ENCODE peak calls at places on chromosome 14, in six cellular contexts. W, O, I, U, V and Z are unnamed samples. For H3K9me3, the result is how much of the 10 kb centered on the place peaks cover.

GRCh38 chr14:37824936-37825698 is 229.7 kb downstream of the TTC6 start:
- DNase-seq in U (no peak), O (no peak), W (peak), I (no peak), V (no peak), Z (no peak)

GRCh38 chr14:88013750-88014349 is 8.9 kb downstream of the GPR65 start:
- DNase-seq in W (peak), V (peak), U (peak), O (peak), I (peak), Z (peak)

GRCh38 chr14:97644365-97644764 is 847.2 kb downstream of the VRK1 start:
- DNase-seq in O (no peak), V (no peak), W (peak), U (no peak), I (no peak), Z (no peak)

GRCh38 chr14:63705561-63706070 is 22.2 kb downstream of the SGPP1 start:
- DNase-seq in U (no peak), O (no peak), V (no peak), W (no peak), I (no peak), Z (no peak)

GRCh38 chr14:75487155-75487671 is 35.1 kb upstream of the BATF start:
- DNase-seq in O (peak), I (no peak), V (no peak), W (peak), U (no peak), Z (no peak)

GRCh38 chr14:103436533-103436932 is 51.3 kb downstream of the MARK3 start:
- DNase-seq in V (no peak), I (no peak), O (peak), W (peak), U (no peak), Z (no peak)

GRCh38 chr14:103546651-103547454 is 15.6 kb downstream of the BAG5 start:
- DNase-seq in I (peak), W (peak), O (peak), U (peak), V (peak), Z (peak)

GRCh38 chr14:89493406-89493805 is 76.4 kb upstream of the FOXN3 start:
- DNase-seq in I (no peak), O (no peak), V (no peak), U (no peak), W (no peak), Z (no peak)

GRCh38 chr14:99330316-99331240 is 58.6 kb upstream of the BCL11B start:
- DNase-seq in I (peak), V (no peak), W (no peak), U (peak), O (no peak), Z (no peak)

GRCh38 chr14:74246561-74246960 is 7.3 kb downstream of the VSX2 start:
- DNase-seq in I (no peak), W (no peak), V (peak), O (no peak), U (no peak), Z (peak)

GRCh38 chr14:74255281-74255680 is 16.0 kb downstream of the VSX2 start:
- DNase-seq in I (no peak), O (no peak), U (no peak), W (no peak), V (no peak), Z (no peak)

GRCh38 chr14:74248036-74248435 is 8.8 kb downstream of the VSX2 start:
- DNase-seq in W (no peak), V (no peak), O (no peak), U (no peak), I (no peak), Z (no peak)

GRCh38 chr14:74249433-74250375 is 10.5 kb downstream of the VSX2 start:
- DNase-seq in V (no peak), O (no peak), U (no peak), W (peak), I (no peak), Z (no peak)

GRCh38 chr14:74251546-74252030 is 12.3 kb downstream of the VSX2 start:
- DNase-seq in V (peak), O (peak), W (peak), I (peak), U (peak), Z (peak)
- H3K4me3 ChIP-seq in V (no peak), O (no peak), W (peak), I (peak), U (no peak), Z (no peak)

GRCh38 chr14:94882401-94882800 is 112.5 kb upstream of the GSC start:
- DNase-seq in V (no peak), O (no peak), W (no peak), U (no peak), I (no peak), Z (peak)
- H3K9me3 ChIP-seq in V (under half), O (under half), W (under half), U (under half), I (under half), Z (under half)

GRCh38 chr14:56659361-56659760 is 79.8 kb downstream of the TMEM260 start:
- DNase-seq in W (no peak), V (peak), I (no peak), U (no peak), O (no peak), Z (peak)
- H3K4me3 ChIP-seq in W (no peak), V (peak), I (no peak), U (no peak), O (no peak), Z (peak)

DNA sequence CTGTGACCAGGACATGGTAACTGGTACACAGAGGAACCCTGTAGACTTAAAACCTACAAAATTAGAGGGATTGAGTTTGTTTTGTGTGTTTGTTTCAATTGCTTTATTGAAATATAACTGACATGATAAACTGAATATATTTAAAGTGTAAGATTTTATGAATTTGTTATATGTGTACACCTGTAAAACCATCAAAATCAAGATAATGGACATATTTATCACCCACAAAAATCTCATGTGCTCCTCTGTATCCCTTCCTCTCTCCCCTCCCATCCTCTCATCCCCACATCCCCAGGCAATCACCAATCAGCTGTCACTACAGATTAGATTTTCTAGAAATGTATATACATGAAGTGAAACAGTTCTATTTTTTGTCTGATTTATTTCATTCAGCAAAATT is 565.5 kb downstream of the NOVA1 start:
- DNase-seq in V (no peak), U (no peak), I (no peak), W (no peak), O (no peak), Z (no peak)
- H3K9me3 ChIP-seq in V (under half), U (under half), I (under half), W (under half), O (under half), Z (under half)

GRCh38 chr14:78154827-78155226 is 15.3 kb upstream of the NRXN3 start:
- DNase-seq in O (no peak), V (peak), W (no peak), U (no peak), I (no peak), Z (peak)

GRCh38 chr14:78157855-78158436 is 12.2 kb upstream of the NRXN3 start:
- DNase-seq in V (peak), W (peak), U (no peak), O (no peak), I (no peak), Z (no peak)

GRCh38 chr14:78156196-78156595 is 14.0 kb upstream of the NRXN3 start:
- DNase-seq in O (no peak), U (no peak), V (no peak), W (no peak), I (no peak), Z (no peak)

GRCh38 chr14:78153069-78153351 is 17.2 kb upstream of the NRXN3 start:
- DNase-seq in W (peak), O (no peak), V (no peak), U (no peak), I (no peak), Z (no peak)

DNA sequence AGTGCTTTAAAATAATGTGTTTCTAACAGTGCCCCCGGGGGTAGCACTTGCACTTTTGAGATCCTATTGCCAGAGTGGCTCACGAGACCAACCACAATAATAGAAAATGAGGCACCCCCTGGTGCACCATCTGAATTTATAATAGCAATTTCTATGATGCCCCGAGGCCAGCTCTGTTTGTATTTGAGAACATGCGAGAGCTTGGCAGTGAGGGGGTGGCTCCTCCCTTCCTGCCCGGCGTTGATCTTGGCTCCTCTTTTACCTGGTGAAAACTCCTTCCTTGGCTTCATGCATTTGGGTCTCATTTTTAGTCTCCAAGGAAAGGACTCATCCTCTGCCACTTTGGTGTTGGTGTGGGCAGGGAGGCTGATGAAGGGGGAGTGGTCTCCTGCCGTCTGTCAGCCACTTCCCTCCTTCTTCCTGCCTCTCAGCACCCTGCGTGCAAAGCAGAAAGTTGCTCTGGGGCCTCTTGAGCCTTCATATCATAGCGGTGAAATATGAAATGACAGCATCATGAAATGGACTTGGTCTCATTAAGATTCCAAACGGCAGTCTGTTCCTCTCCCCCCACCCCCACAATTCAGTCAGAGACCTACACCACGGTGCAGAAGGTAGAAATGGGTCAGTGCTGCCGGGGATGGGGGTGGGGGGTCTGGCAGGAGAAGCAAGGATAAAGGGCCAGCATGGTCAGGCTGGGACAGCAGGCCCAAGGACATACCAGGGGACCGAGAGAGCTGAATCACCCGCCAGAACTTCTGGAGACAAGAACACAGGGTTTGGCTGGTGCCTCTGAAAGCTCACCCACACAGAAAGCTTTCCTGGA is 17.7 kb upstream of the NRXN3 start:
- DNase-seq in W (no peak), V (no peak), I (no peak), O (no peak), U (no peak), Z (no peak)
- H3K4me3 ChIP-seq in W (no peak), V (no peak), I (no peak), O (no peak), U (no peak), Z (no peak)

GRCh38 chr14:72588521-72588920 is 305.4 kb downstream of the DPF3 start:
- DNase-seq in V (no peak), W (no peak), O (no peak), U (no peak), I (no peak), Z (no peak)

GRCh38 chr14:72591401-72591800 is 302.5 kb downstream of the DPF3 start:
- DNase-seq in I (no peak), O (no peak), V (no peak), W (no peak), U (no peak), Z (no peak)

GRCh38 chr14:72589652-72590051 is 304.2 kb downstream of the DPF3 start:
- DNase-seq in V (no peak), U (no peak), W (no peak), O (no peak), I (no peak), Z (no peak)

GRCh38 chr14:72594099-72594901 is 299.6 kb downstream of the DPF3 start:
- DNase-seq in W (no peak), U (no peak), O (no peak), I (peak), V (no peak), Z (no peak)

DNA sequence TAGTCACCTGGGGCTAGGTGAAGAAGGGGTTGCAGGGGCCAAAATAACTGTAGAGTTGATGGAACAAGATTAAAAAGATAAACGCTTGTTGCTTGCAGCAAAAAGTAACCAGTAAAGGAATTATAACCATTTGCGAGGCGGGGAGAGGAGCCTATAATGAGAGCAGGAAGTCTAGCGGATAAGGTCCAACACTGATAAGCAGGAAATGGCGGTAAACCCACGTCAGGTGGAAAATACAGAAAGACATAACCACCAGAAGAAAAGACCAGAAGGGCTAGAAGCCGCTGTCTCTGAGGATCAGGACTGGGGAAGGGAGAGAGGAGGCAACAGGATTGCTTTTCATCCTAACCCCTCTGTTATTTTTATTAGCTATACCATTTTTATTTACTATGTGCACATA is 303.3 kb downstream of the DPF3 start:
- DNase-seq in U (no peak), V (no peak), I (no peak), O (no peak), W (no peak), Z (no peak)
- H3K9me3 ChIP-seq in U (under half), V (under half), I (under half), O (under half), W (under half), Z (under half)

DNA sequence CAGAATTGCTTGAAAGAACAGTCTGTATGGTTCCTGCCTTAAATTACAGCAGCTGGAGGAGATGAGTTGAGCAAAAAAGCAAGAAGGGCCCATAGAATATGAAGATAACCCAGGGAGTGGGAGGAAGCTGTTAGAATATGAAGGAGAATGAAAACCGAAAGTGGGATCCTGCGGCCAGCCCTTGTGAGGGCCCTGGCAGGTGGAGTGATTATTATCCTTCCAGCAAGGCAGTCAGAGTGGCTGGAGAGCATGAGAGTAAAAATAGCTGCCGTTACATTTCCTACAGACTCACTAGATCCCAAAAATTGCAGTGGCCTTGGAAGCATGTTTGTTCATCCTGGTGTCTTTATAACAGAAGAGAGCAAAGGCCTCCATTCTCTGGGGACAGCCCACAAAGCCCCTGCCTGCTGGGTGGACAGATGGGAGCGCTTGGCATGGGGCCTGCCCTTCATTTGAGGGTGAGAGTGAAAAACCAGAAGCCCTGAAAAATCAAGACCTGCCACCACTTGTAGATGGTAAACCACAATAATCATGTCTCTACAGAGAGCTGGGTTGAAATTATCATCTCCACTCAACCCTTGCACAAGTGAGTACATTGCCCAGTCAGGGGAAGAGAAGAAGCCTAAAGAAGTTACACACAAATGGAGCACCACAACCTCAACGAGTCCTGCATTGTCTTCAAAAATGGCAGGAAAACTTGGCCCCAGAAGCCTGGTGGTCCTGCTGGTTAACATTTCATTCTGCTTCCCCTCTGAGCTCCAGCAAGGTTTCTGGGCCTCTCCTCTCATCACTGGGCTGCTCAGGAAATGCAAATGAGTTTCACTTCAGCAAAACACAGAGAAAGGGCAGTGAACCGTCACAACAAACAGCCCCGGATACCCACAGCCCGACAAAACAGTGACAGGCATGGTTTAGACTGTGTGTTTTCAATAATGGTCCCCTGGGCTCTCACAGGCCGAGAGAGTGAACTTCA is 20.5 kb downstream of the ZDHHC22 start:
- DNase-seq in I (no peak), W (no peak), U (no peak), O (no peak), V (no peak), Z (no peak)
- H3K4me3 ChIP-seq in I (no peak), W (no peak), U (no peak), O (no peak), V (no peak), Z (no peak)

GRCh38 chr14:105873870-105874512 is 347.6 kb downstream of the TMEM121 start:
- DNase-seq in V (no peak), O (no peak), I (no peak), W (no peak), U (no peak), Z (no peak)
- H3K9me3 ChIP-seq in V (under half), O (under half), I (under half), W (under half), U (under half), Z (under half)

GRCh38 chr14:92686763-92687427 is 61.5 kb downstream of the LGMN start:
- DNase-seq in W (peak), I (peak), V (peak), U (peak), O (peak), Z (peak)
- H3K4me3 ChIP-seq in W (no peak), I (peak), V (peak), U (no peak), O (no peak), Z (peak)